ENCODE peak calls at places on chromosomes 16 and 17, in four cellular contexts. N is T follicular helper cell; P is activated naive CD4-positive, alpha-beta T cell treated with anti-CD3 and anti-CD28 coated beads for 36 hours; Z is aorta. K is an unnamed sample.

GRCh38 chr16:17101646-17102045 is 369.1 kb downstream of the XYLT1 start:
- DNase-seq in P (no peak), N (no peak), Z (no peak), K (no peak)

GRCh38 chr16:8851761-8852403 is 16.9 kb downstream of the CARHSP1 start:
- DNase-seq in P (no peak), N (no peak), Z (no peak), K (no peak)

GRCh38 chr16:89320717-89321501 is 103.4 kb downstream of the ZNF778 start:
- DNase-seq in P (no peak), Z (no peak), N (no peak), K (no peak)

GRCh38 chr17:37450090-37450489 is 39.6 kb upstream of the DUSP14 start:
- DNase-seq in Z (no peak), N (no peak), P (no peak), K (no peak)

GRCh38 chr17:50920891-50921595 is 54.9 kb upstream of the TOB1 start:
- DNase-seq in Z (no peak), P (no peak), N (no peak), K (no peak)

GRCh38 chr17:73304971-73305786 is 6.6 kb downstream of the CDC42EP4 start:
- DNase-seq in P (no peak), N (no peak), Z (peak), K (no peak)

GRCh38 chr17:7549401-7550055 is 670 bp downstream of the TNFSF12 start:
- DNase-seq in P (peak), N (peak), Z (peak), K (no peak)

GRCh38 chr16:22052985-22053384 is 39.4 kb upstream of the VWA3A start:
- DNase-seq in N (no peak), P (no peak), Z (no peak), K (no peak)

GRCh38 chr16:56190903-56191806 is at the start of gene GNAO1:
- DNase-seq in P (peak), Z (peak), N (peak), K (no peak)

GRCh38 chr17:73184133-73184993 is 8.5 kb upstream of the COG1 start:
- DNase-seq in Z (no peak), P (no peak), N (no peak), K (no peak)

GRCh38 chr16:72256398-72257048 is 84.6 kb upstream of the PMFBP1 start:
- DNase-seq in N (no peak), P (no peak), Z (no peak), K (no peak)